ENCODE peak calls at places on chromosomes 1 and 21, in ten cellular contexts. B is nephron progenitor cell; N is activated T-cell treated with anti-CD3 and anti-CD28 coated beads for 1 hour; C is stimulated activated CD8-positive, alpha-beta memory T cell treated with anti-CD3 and anti-CD28 coated beads, Interleukin-2, amount 100 ng/mL, for 1 hour; T is GM10248; Z is SHP77; F is COLO829; P is PC-3; J is RKO; X is retina. H is an unnamed sample.

GRCh38 chr1:229094476-229095311 is 176.2 kb upstream of the RAB4A start:
- DNase-seq in B (no peak), N (no peak), C (no peak), T (no peak), Z (no peak), F (peak), P (peak), J (no peak), X (no peak), H (no peak)

GRCh38 chr1:180909005-180909414 is 3.7 kb upstream of the KIAA1614 start:
- DNase-seq in B (no peak), N (no peak), C (no peak), T (peak), Z (no peak), F (no peak), P (no peak), J (no peak), X (no peak), H (no peak)

GRCh38 chr21:26147535-26147934 is 23.0 kb downstream of the APP start:
- DNase-seq in B (no peak), N (no peak), C (no peak), T (no peak), Z (no peak), F (no peak), P (no peak), J (no peak), X (no peak), H (no peak)

GRCh38 chr1:14017531-14017961 is 317.6 kb downstream of the PRDM2 start:
- DNase-seq in B (no peak), N (no peak), C (no peak), T (no peak), Z (no peak), F (peak), P (peak), J (no peak), X (peak), H (no peak)

GRCh38 chr1:235206533-235207201 is 45.6 kb upstream of the RBM34 start:
- DNase-seq in B (no peak), N (no peak), C (no peak), T (no peak), Z (no peak), F (peak), P (peak), J (peak), X (no peak), H (no peak)

GRCh38 chr21:43364261-43364510 is 62.7 kb downstream of the SIK1 start:
- DNase-seq in B (no peak), N (no peak), C (no peak), T (no peak), Z (no peak), F (no peak), P (no peak), J (no peak), X (no peak), H (no peak)

GRCh38 chr1:22370190-22370498 is 81.5 kb upstream of the ZBTB40 start:
- DNase-seq in B (no peak), N (no peak), C (no peak), T (no peak), Z (no peak), F (no peak), P (no peak), J (no peak), X (no peak), H (no peak)

GRCh38 chr1:166164995-166165660 is 1.7 kb downstream of the FAM78B start:
- DNase-seq in B (peak), N (no peak), C (no peak), T (peak), Z (no peak), F (no peak), P (no peak), J (no peak), X (peak), H (peak)

GRCh38 chr1:87140831-87141540 is 187.7 kb upstream of the LMO4 start:
- DNase-seq in B (no peak), N (no peak), C (no peak), T (no peak), Z (no peak), F (no peak), P (peak), J (no peak), X (no peak), H (no peak)

GRCh38 chr1:9835758-9836631 is 12.2 kb upstream of the CLSTN1 start:
- DNase-seq in B (peak), N (no peak), C (no peak), T (peak), Z (peak), F (no peak), P (peak), J (no peak), X (peak), H (no peak)

GRCh38 chr1:25462732-25463131 is 32.0 kb downstream of the MACO1 start:
- DNase-seq in B (no peak), N (no peak), C (no peak), T (no peak), Z (no peak), F (no peak), P (no peak), J (no peak), X (no peak), H (no peak)

GRCh38 chr1:196115641-196116040 is 492.6 kb downstream of the KCNT2 start:
- DNase-seq in B (peak), N (no peak), C (no peak), T (no peak), Z (no peak), F (peak), P (peak), J (peak), X (peak), H (no peak)

GRCh38 chr1:166170726-166171125 is 3.9 kb upstream of the FAM78B start:
- DNase-seq in B (no peak), N (no peak), C (no peak), T (no peak), Z (no peak), F (peak), P (no peak), J (no peak), X (no peak), H (no peak)

GRCh38 chr1:6157132-6157527 is 23.0 kb downstream of the CHD5 start:
- DNase-seq in B (no peak), N (no peak), C (no peak), T (no peak), Z (no peak), F (no peak), P (peak), J (no peak), X (no peak), H (no peak)

GRCh38 chr1:77571642-77572041 is 110.8 kb downstream of the ZZZ3 start:
- DNase-seq in B (no peak), N (no peak), C (no peak), T (no peak), Z (no peak), F (no peak), P (no peak), J (no peak), X (no peak), H (no peak)

GRCh38 chr1:2789164-2789985 is 12.1 kb downstream of the TTC34 start:
- DNase-seq in B (no peak), N (no peak), C (no peak), T (no peak), Z (no peak), F (no peak), P (no peak), J (no peak), X (peak), H (no peak)

GRCh38 chr1:218658899-218659298 is 313.8 kb downstream of the TGFB2 start:
- DNase-seq in B (no peak), N (no peak), C (no peak), T (no peak), Z (no peak), F (no peak), P (peak), J (peak), X (no peak), H (no peak)

GRCh38 chr1:203025721-203026665 is at the start of gene PPFIA4:
- DNase-seq in B (peak), N (peak), C (peak), T (peak), Z (peak), F (peak), P (peak), J (no peak), X (peak), H (peak)

GRCh38 chr1:165597883-165598675 is 33.0 kb upstream of the MGST3 start:
- DNase-seq in B (peak), N (peak), C (peak), T (peak), Z (peak), F (peak), P (peak), J (peak), X (peak), H (peak)

GRCh38 chr21:40386301-40386911 is 460.6 kb downstream of the DSCAM start:
- DNase-seq in B (peak), N (no peak), C (no peak), T (no peak), Z (peak), F (peak), P (peak), J (peak), X (peak), H (peak)

GRCh38 chr1:224880593-224881307 is 48.7 kb upstream of the DNAH14 start:
- DNase-seq in B (peak), N (no peak), C (no peak), T (no peak), Z (no peak), F (no peak), P (no peak), J (no peak), X (peak), H (peak)